ENCODE peak calls at places on chromosomes 12 and 14, in six cellular contexts. M is A549, O is K562, W is GM12878, Z is endothelial cell of umbilical vein, Y is HepG2. C is an unnamed sample.

GRCh38 chr14:75675265-75675960 is 14.4 kb downstream of the TTLL5 start:
- DNase-seq in Y (no peak), O (no peak), M (no peak), W (no peak), Z (no peak), C (peak; percentile 17)

GRCh38 chr12:20863056-20863455 is 52.6 kb downstream of the SLCO1B3 start:
- DNase-seq in Z (no peak), W (no peak), Y (no peak), M (no peak), O (no peak), C (no peak)

GRCh38 chr14:55102141-55102547 is 26.9 kb upstream of the LGALS3 start:
- DNase-seq in Z (peak; percentile 98), O (no peak), M (peak; percentile 84), W (peak; percentile 99), Y (peak; percentile 54), C (peak; percentile 94)

GRCh38 chr12:96752211-96752610 is 154.8 kb upstream of the NEDD1 start:
- DNase-seq in M (no peak), W (no peak), Y (no peak), O (no peak), Z (no peak), C (no peak)

GRCh38 chr14:99571303-99571986 is 32.6 kb downstream of the CCDC85C start:
- DNase-seq in O (no peak), Y (no peak), W (no peak), Z (no peak), M (no peak), C (no peak)

GRCh38 chr14:63383776-63384367 is 65.1 kb upstream of the GPHB5 start:
- DNase-seq in M (no peak), O (no peak), Y (no peak), Z (no peak), W (peak; percentile 17), C (peak; percentile 77)

GRCh38 chr14:85421166-85421877 is 108.6 kb upstream of the FLRT2 start:
- DNase-seq in Z (no peak), Y (no peak), M (peak; percentile 31), W (no peak), O (no peak), C (peak; percentile 14)

GRCh38 chr12:96617178-96617577 is 127.8 kb downstream of the CFAP54 start:
- DNase-seq in Z (no peak), W (no peak), Y (no peak), M (peak; percentile 10), O (peak; percentile 11), C (peak; percentile 21)

GRCh38 chr14:102777711-102778615 is 714 bp downstream of the TRAF3 start:
- DNase-seq in M (no peak), W (no peak), Z (no peak), O (peak; percentile 73), Y (no peak), C (peak; percentile 47)

GRCh38 chr14:31877333-31877798 is 199.7 kb upstream of the ARHGAP5 start:
- DNase-seq in O (no peak), Y (no peak), Z (peak; percentile 81), M (no peak), W (no peak), C (no peak)

GRCh38 chr12:113246478-113247122 is 25.3 kb downstream of the TPCN1 start:
- DNase-seq in W (no peak), M (no peak), Z (no peak), Y (peak; percentile 47), O (no peak), C (peak; percentile 32)

GRCh38 chr12:91743727-91744126 is 401.9 kb downstream of the BTG1 start:
- DNase-seq in Z (no peak), M (no peak), W (no peak), Y (no peak), O (no peak), C (no peak)

GRCh38 chr12:122030427-122030825 is 8.7 kb downstream of the BCL7A start:
- DNase-seq in W (no peak), O (no peak), Z (no peak), M (no peak), Y (no peak), C (peak; percentile 96)

GRCh38 chr12:40693503-40693863 is 1.2 kb downstream of the CNTN1 start:
- DNase-seq in W (no peak), O (no peak), Z (no peak), M (peak; percentile 86), Y (no peak), C (no peak)

GRCh38 chr12:4679711-4680110 is 30.8 kb downstream of the NDUFA9 start:
- DNase-seq in Z (no peak), W (no peak), Y (peak; percentile 5), O (no peak), M (no peak), C (no peak)

GRCh38 chr12:42910656-42911055 is 321.1 kb upstream of the PRICKLE1 start:
- DNase-seq in M (no peak), Y (no peak), O (no peak), Z (no peak), W (no peak), C (no peak)

GRCh38 chr12:121637231-121637914 is 11.0 kb downstream of the ORAI1 start:
- DNase-seq in Z (no peak), O (peak; percentile 16), Y (no peak), M (no peak), W (no peak), C (peak; percentile 84)

GRCh38 chr12:124646385-124647230 is 79.2 kb upstream of the NCOR2 start:
- DNase-seq in W (peak; percentile 5), M (no peak), Z (no peak), Y (no peak), O (no peak), C (peak; percentile 60)
- TF ChIP-seq MYC in W (no peak), M (no peak), Z (no peak), Y (no peak), O (no peak), C (no peak)

DNA sequence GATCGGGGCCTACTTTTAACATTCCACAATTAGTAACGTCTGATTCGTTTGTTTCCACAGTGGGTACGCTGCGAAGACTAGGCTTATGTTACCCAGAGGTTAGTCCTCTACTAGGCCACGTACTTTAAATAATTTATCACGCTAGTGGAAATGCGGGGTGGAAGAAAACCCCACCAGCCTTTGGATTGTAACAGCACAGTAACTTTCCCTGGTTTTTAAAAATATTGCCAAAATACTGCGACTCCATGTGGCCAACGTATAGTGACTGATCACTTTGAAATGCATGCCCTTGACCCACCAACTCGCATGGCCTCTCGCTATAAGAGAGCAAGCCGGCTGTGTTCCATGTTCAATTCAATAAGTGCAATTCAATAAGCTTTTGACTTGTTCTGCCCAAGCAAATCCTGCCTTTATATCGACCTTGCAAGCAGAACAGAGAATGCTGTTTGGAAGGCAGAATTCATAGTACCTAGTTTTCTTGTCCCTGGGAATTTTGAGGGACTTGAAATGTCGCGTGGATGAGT is 882 bp upstream of the GTF2A1 start:
- DNase-seq in Z (no peak), M (peak; percentile 3), W (no peak), O (no peak), Y (no peak), C (peak; percentile 16)
- H3K4me3 ChIP-seq in Z (peak overlapping the region; percentile 34), M (peak overlapping the region; percentile 89), W (peak overlapping the region; percentile 67), O (peak overlapping the region; percentile 67), Y (peak overlapping the region; percentile 75), C (peak overlapping the region; percentile 53)

DNA sequence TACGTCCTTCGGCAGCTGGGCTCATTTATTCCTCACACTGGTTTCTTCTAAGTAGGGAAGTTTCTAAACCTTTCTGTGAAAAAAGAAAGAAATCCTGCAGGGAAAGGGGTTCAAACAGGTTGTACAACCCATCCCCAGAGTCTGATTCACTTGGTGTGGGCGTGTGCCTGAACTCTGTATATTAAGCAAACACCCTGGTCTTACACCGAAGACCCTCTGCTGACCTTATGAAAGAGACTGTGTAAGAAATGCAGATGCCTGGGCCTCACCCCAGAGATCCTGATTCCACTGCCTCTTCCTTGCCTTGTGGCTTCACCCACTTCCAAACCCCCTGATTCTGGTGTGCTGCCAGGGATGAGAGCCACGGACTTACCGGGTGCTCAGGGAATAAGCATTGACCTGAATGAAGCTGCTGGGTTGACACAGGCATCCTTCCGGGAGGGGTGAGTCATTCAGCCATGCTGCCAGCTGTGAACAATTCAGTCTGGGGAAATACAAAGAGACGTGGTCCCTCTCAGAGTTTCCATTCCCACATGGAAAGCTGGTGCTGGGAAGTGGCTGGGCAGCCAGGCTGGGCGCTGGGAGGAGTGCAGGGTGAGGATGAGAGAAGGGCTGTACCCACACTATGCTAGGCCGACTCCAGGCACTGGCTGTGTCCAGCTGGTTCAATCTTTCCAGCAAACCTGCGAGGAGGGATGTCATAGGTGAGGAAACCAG is 26.5 kb upstream of the ACTN1 start:
- DNase-seq in M (peak; percentile 70), O (no peak), Y (peak; percentile 57), W (no peak), Z (peak; percentile 99), C (peak; percentile 47)
- TF ChIP-seq POLR2A in M (no peak), O (no peak), Y (no peak), W (no peak), Z (no peak), C (no peak)

DNA sequence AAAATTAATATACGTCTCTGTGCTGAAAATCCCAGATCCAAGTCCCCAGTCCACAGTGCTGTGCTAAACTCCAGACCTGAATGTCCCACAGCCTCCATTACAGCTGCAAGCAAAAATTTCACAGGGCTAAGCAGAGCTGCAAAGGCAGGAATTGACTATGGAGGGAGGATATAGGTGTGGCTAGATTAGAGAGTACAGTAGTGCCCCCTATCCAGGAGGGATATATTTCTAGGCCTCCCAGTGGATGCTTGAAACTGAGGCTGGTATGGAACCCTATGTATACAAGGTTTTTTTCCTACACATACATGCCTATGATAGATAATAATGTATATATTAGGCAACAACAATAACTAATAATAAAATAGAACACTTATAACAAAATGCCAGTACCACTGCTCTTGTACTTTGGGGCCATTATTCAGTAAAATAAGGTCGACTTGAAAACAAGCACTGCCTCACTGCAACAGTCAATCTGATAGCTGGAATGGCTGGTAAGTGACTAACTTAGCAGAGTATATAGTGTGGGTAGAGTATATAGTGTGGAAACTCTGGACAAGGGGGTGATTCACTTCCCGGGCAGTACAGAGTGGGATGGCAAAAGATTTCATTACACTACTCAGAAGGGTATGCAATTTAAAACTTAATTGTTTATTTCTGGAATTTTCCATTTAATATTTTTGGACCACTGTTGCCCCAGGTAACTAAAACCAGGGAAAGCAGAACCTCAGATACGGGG is 82.7 kb downstream of the C14orf132 start:
- DNase-seq in Z (no peak), Y (no peak), M (no peak), O (no peak), W (no peak), C (no peak)
- TF ChIP-seq MYC in Z (no peak), Y (no peak), M (no peak), O (no peak), W (no peak), C (no peak)

GRCh38 chr14:104709387-104710019 is 14.5 kb upstream of the ADSS1 start:
- DNase-seq in Y (no peak), O (no peak), Z (no peak), W (no peak), M (no peak), C (no peak)

GRCh38 chr14:104710071-104710735 is 13.8 kb upstream of the ADSS1 start:
- DNase-seq in O (no peak), Z (no peak), Y (no peak), M (no peak), W (no peak), C (no peak)

GRCh38 chr14:104706733-104707628 is 17.0 kb upstream of the ADSS1 start:
- DNase-seq in Z (no peak), W (no peak), O (no peak), Y (no peak), M (no peak), C (no peak)

GRCh38 chr14:104707629-104708595 is 16.1 kb upstream of the ADSS1 start:
- DNase-seq in W (no peak), M (no peak), Z (no peak), O (no peak), Y (no peak), C (no peak)

GRCh38 chr14:104708606-104709268 is 15.3 kb upstream of the ADSS1 start:
- DNase-seq in O (peak; percentile 78), W (no peak), Z (peak; percentile 61), Y (peak; percentile 35), M (peak; percentile 81), C (peak; percentile 74)
- H3K4me3 ChIP-seq in O (no peak overlapping the region), W (no peak overlapping the region), Z (no peak overlapping the region), Y (no peak overlapping the region), M (no peak overlapping the region), C (no peak overlapping the region)